ENCODE peak calls at places on chromosomes 11 and 22, in five cellular contexts. H is A549, I is K562, K is GM23338, O is HepG2. Q is an unnamed sample.

GRCh38 chr11:44906641-44907040 is 44.0 kb downstream of the TP53I11 start:
- DNase-seq in K (no peak), O (no peak), I (peak; percentile 47), H (no peak), Q (no peak)

GRCh38 chr22:32407332-32407731 is 4.7 kb downstream of the RTCB start:
- DNase-seq in H (no peak), O (no peak), K (no peak), I (no peak), Q (peak; percentile 53)

GRCh38 chr22:35214968-35215367 is 42.3 kb upstream of the HMGXB4 start:
- DNase-seq in K (no peak), H (no peak), I (no peak), O (no peak), Q (no peak)

GRCh38 chr11:115687934-115688333 is 183.7 kb upstream of the CADM1 start:
- DNase-seq in H (no peak), I (no peak), O (no peak), K (no peak), Q (no peak)

GRCh38 chr11:134040386-134041297 is 28.2 kb upstream of the JAM3 start:
- DNase-seq in I (no peak), O (no peak), K (no peak), H (no peak), Q (no peak)

GRCh38 chr11:34721646-34722045 is 100.8 kb downstream of the EHF start:
- DNase-seq in K (no peak), O (no peak), H (no peak), I (no peak), Q (no peak)

GRCh38 chr11:125401746-125402145 is 94.3 kb downstream of the FEZ1 start:
- DNase-seq in I (no peak), O (no peak), H (no peak), K (peak; percentile 73), Q (no peak)

GRCh38 chr11:83317757-83318548 is 31.8 kb upstream of the CCDC90B start:
- DNase-seq in I (no peak), K (no peak), O (no peak), H (no peak), Q (no peak)

GRCh38 chr22:44697423-44698179 is 4.4 kb upstream of the PRR5 start:
- DNase-seq in O (peak; percentile 45), K (peak; percentile 92), H (peak; percentile 64), I (peak; percentile 74), Q (no peak)

GRCh38 chr22:24402460-24403192 is 24.8 kb upstream of the ADORA2A start:
- DNase-seq in O (peak; percentile 24), I (no peak), K (no peak), H (peak; percentile 60), Q (peak; percentile 33)

GRCh38 chr11:3202305-3202704 is 16.3 kb downstream of the MRGPRG start:
- DNase-seq in H (no peak), O (no peak), K (no peak), I (no peak), Q (no peak)

GRCh38 chr11:89487016-89487415 is 4.2 kb downstream of the NOX4 start:
- DNase-seq in I (no peak), H (no peak), K (no peak), O (no peak), Q (no peak)

GRCh38 chr22:36252754-36253522 is at the start of gene APOL1:
- DNase-seq in H (no peak), I (peak; percentile 75), K (no peak), O (peak; percentile 63), Q (peak; percentile 62)

GRCh38 chr11:29171350-29171950 is 845.4 kb downstream of the KCNA4 start:
- DNase-seq in I (no peak), O (no peak), K (no peak), H (no peak), Q (no peak)

GRCh38 chr22:41978732-41979131 is 9.5 kb downstream of the SEPTIN3 start:
- DNase-seq in O (no peak), I (no peak), K (no peak), H (no peak), Q (no peak)

GRCh38 chr11:623999-624704 is 603 bp downstream of the CDHR5 start:
- DNase-seq in H (peak; percentile 47), K (no peak), O (no peak), I (no peak), Q (no peak)

GRCh38 chr22:18033204-18033998 is 9.0 kb upstream of the MICAL3 start:
- DNase-seq in I (no peak), K (no peak), H (no peak), O (no peak), Q (no peak)

GRCh38 chr11:130789241-130789640 is 127.0 kb downstream of the SNX19 start:
- DNase-seq in O (no peak), I (no peak), K (no peak), H (no peak), Q (no peak)

GRCh38 chr11:67310246-67311050 is 7.1 kb downstream of the SSH3 start:
- DNase-seq in O (no peak), I (no peak), K (no peak), H (no peak), Q (no peak)

GRCh38 chr11:130043575-130043974 is 26.1 kb upstream of the APLP2 start:
- DNase-seq in K (no peak), H (no peak), I (no peak), O (no peak), Q (no peak)

GRCh38 chr11:78350646-78351165 is 66.9 kb downstream of the GAB2 start:
- DNase-seq in K (no peak), O (no peak), H (no peak), I (peak; percentile 40), Q (peak; percentile 26)

GRCh38 chr11:116643521-116643920 is 129.3 kb downstream of the BUD13 start:
- DNase-seq in O (no peak), H (no peak), K (no peak), I (no peak), Q (no peak)

GRCh38 chr11:122748968-122749687 is 89.2 kb upstream of the CRTAM start:
- DNase-seq in H (no peak), O (no peak), I (no peak), K (no peak), Q (peak; percentile 56)

GRCh38 chr11:62854013-62854824 is 14.8 kb upstream of the WDR74 start:
- DNase-seq in O (no peak), I (peak; percentile 9), H (no peak), K (no peak), Q (no peak)

GRCh38 chr11:58493676-58494075 is 14.2 kb downstream of the OR5B21 start:
- DNase-seq in I (no peak), O (no peak), K (no peak), H (no peak), Q (no peak)

GRCh38 chr22:19126874-19127273 is 4.2 kb upstream of the TSSK2 start:
- DNase-seq in H (no peak), I (no peak), O (no peak), K (no peak), Q (no peak)

GRCh38 chr11:91984033-91984568 is 240.5 kb upstream of the FAT3 start:
- DNase-seq in I (no peak), O (no peak), K (no peak), H (no peak), Q (no peak)

GRCh38 chr11:15159085-15159484 is 44.4 kb downstream of the INSC start:
- DNase-seq in K (peak; percentile 62), O (no peak), I (peak; percentile 2), H (peak; percentile 11), Q (no peak)

GRCh38 chr22:38731703-38732161 is 24.1 kb downstream of the SUN2 start:
- DNase-seq in I (no peak), O (no peak), H (no peak), K (no peak), Q (no peak)

GRCh38 chr11:94457118-94458029 is 36.3 kb downstream of the MRE11 start:
- DNase-seq in K (no peak), O (no peak), H (no peak), I (peak; percentile 34), Q (no peak)

GRCh38 chr11:47271961-47272661 is 2.2 kb downstream of the MADD start:
- DNase-seq in H (no peak), O (no peak), I (peak; percentile 82), K (peak; percentile 29), Q (no peak)

GRCh38 chr11:121464352-121464946 is 11.7 kb upstream of the SORL1-AS1 start:
- DNase-seq in O (peak; percentile 15), H (peak; percentile 47), I (peak; percentile 16), K (no peak), Q (no peak)

GRCh38 chr11:133386262-133386661 is 146.0 kb downstream of the OPCML start:
- DNase-seq in O (no peak), K (no peak), I (no peak), H (no peak), Q (no peak)

GRCh38 chr22:20312396-20313191 is 7.3 kb downstream of the DGCR6L start:
- DNase-seq in K (no peak), O (no peak), I (peak; percentile 12), H (no peak), Q (no peak)

GRCh38 chr11:72349616-72350218 is 84.6 kb downstream of the CLPB start:
- DNase-seq in O (no peak), K (no peak), I (peak; percentile 64), H (no peak), Q (no peak)

GRCh38 chr11:72354356-72355115 is 79.8 kb downstream of the CLPB start:
- DNase-seq in I (no peak), K (peak; percentile 15), H (peak; percentile 11), O (no peak), Q (no peak)

GRCh38 chr11:72350752-72351151 is 83.6 kb downstream of the CLPB start:
- DNase-seq in K (no peak), O (no peak), I (no peak), H (no peak), Q (no peak)

GRCh38 chr11:72353861-72354260 is 80.5 kb downstream of the CLPB start:
- DNase-seq in O (peak; percentile 50), H (no peak), I (no peak), K (peak; percentile 62), Q (no peak)

GRCh38 chr11:72352859-72353551 is 81.3 kb downstream of the CLPB start:
- DNase-seq in O (no peak), H (no peak), I (peak; percentile 44), K (peak; percentile 61), Q (peak; percentile 47)
- TF ChIP-seq JUNB in O (no peak), H (no peak), I (no peak), K (no peak), Q (peak; percentile 96)

GRCh38 chr11:13249992-13250391 is 27.6 kb upstream of the BMAL1 start:
- DNase-seq in I (no peak), H (no peak), O (no peak), K (peak; percentile 45), Q (no peak)
- TF ChIP-seq JUNB in I (no peak), H (no peak), O (no peak), K (no peak), Q (no peak)

GRCh38 chr11:82085493-82085892 is 648.2 kb downstream of the FAM181B start:
- DNase-seq in I (no peak), H (no peak), K (peak; percentile 5), O (no peak), Q (no peak)
- TF ChIP-seq JUNB in I (no peak), H (no peak), K (no peak), O (no peak), Q (no peak)

DNA sequence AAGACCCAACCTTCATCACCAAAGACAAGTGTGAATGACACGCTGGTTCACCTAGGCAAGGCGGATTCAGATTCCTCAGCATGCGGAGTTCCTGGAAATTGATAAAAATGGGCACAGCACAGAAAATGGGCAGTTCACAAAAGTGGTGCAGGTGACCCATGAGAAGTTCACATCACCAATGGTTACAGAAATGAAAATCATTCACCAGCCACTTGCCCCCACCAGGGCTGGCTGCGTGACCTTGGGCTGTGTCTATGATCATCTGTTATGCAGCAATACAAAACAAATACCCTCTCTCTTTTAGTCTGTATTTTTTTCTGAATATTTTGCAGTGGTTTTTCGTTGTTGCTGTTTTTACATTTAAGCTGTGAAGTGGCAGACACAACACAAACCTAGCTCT is 415.9 kb downstream of the TBC1D22A start:
- DNase-seq in K (no peak), I (no peak), O (no peak), H (no peak), Q (no peak)
- TF ChIP-seq JUNB in K (no peak), I (no peak), O (no peak), H (no peak), Q (no peak)

GRCh38 chr11:64655901-64656601 is 65.0 kb downstream of the SLC22A12 start:
- DNase-seq in O (no peak), K (no peak), I (no peak), H (no peak), Q (no peak)
- TF ChIP-seq JUNB in O (no peak), K (no peak), I (no peak), H (no peak), Q (no peak)